ENCODE peak calls at places on chromosomes 2 and 18, in four cellular contexts. One of them, this sample, is unnamed.

GRCh38 chr2:15603044-15603765 is 11.5 kb downstream of the DDX1 start:
- DNase-seq in right cardiac atrium: no peak
- DNase-seq in pancreas: no peak
- DNase-seq in brain microvascular endothelial cell: no peak
- DNase-seq in this sample: no peak

GRCh38 chr2:200028998-200029397 is 73.6 kb downstream of the MAIP1 start:
- DNase-seq in right cardiac atrium: no peak
- DNase-seq in pancreas: no peak
- DNase-seq in brain microvascular endothelial cell: no peak
- DNase-seq in this sample: no peak

GRCh38 chr2:104864751-104865470 is 11.0 kb downstream of the POU3F3 start:
- DNase-seq in right cardiac atrium: no peak
- DNase-seq in pancreas: no peak
- DNase-seq in brain microvascular endothelial cell: no peak
- DNase-seq in this sample: no peak

GRCh38 chr2:239057533-239057932 is 209.6 kb downstream of the TWIST2 start:
- DNase-seq in right cardiac atrium: no peak
- DNase-seq in pancreas: no peak
- DNase-seq in brain microvascular endothelial cell: peak
- DNase-seq in this sample: no peak

GRCh38 chr2:182672471-182673165 is 43.4 kb upstream of the DNAJC10 start:
- DNase-seq in right cardiac atrium: no peak
- DNase-seq in pancreas: no peak
- DNase-seq in brain microvascular endothelial cell: peak
- DNase-seq in this sample: no peak

GRCh38 chr2:73214120-73215035 is at the start of gene SMYD5:
- DNase-seq in right cardiac atrium: peak
- DNase-seq in pancreas: peak
- DNase-seq in brain microvascular endothelial cell: peak
- DNase-seq in this sample: peak

GRCh38 chr2:170660406-170660805 is 54.7 kb upstream of the SP5 start:
- DNase-seq in right cardiac atrium: no peak
- DNase-seq in pancreas: peak
- DNase-seq in brain microvascular endothelial cell: peak
- DNase-seq in this sample: no peak

GRCh38 chr2:16223071-16223470 is 282.7 kb downstream of the MYCN start:
- DNase-seq in right cardiac atrium: no peak
- DNase-seq in pancreas: no peak
- DNase-seq in brain microvascular endothelial cell: no peak
- DNase-seq in this sample: no peak

GRCh38 chr2:217228732-217229131 is 368.9 kb upstream of the TNP1 start:
- DNase-seq in right cardiac atrium: no peak
- DNase-seq in pancreas: no peak
- DNase-seq in brain microvascular endothelial cell: no peak
- DNase-seq in this sample: no peak

GRCh38 chr2:157182834-157183396 is 74.6 kb upstream of the GALNT5 start:
- DNase-seq in right cardiac atrium: no peak
- DNase-seq in pancreas: no peak
- DNase-seq in brain microvascular endothelial cell: peak
- DNase-seq in this sample: no peak

GRCh38 chr2:177332041-177332991 is 60.3 kb upstream of the AGPS start:
- DNase-seq in right cardiac atrium: peak
- DNase-seq in pancreas: peak
- DNase-seq in brain microvascular endothelial cell: peak
- DNase-seq in this sample: peak

GRCh38 chr2:81136296-81136695 is 831.7 kb upstream of the LRRTM1 start:
- DNase-seq in right cardiac atrium: no peak
- DNase-seq in pancreas: no peak
- DNase-seq in brain microvascular endothelial cell: no peak
- DNase-seq in this sample: no peak

GRCh38 chr18:75110846-75111415 is 98.0 kb downstream of the PTGR3 start:
- DNase-seq in right cardiac atrium: no peak
- DNase-seq in pancreas: no peak
- DNase-seq in brain microvascular endothelial cell: no peak
- DNase-seq in this sample: no peak

GRCh38 chr2:239528883-239529282 is 128.1 kb upstream of the HDAC4 start:
- DNase-seq in right cardiac atrium: no peak
- DNase-seq in pancreas: no peak
- DNase-seq in brain microvascular endothelial cell: no peak
- DNase-seq in this sample: no peak

GRCh38 chr2:216694201-216694825 is 1.0 kb downstream of the IGFBP5 start:
- DNase-seq in right cardiac atrium: peak
- DNase-seq in pancreas: peak
- DNase-seq in brain microvascular endothelial cell: peak
- DNase-seq in this sample: peak

GRCh38 chr18:49980869-49981268 is 167.5 kb upstream of the ACAA2 start:
- DNase-seq in right cardiac atrium: no peak
- DNase-seq in pancreas: no peak
- DNase-seq in brain microvascular endothelial cell: no peak
- DNase-seq in this sample: no peak

GRCh38 chr2:202842690-202843089 is 28.9 kb downstream of the ICA1L start:
- DNase-seq in right cardiac atrium: no peak
- DNase-seq in pancreas: no peak
- DNase-seq in brain microvascular endothelial cell: no peak
- DNase-seq in this sample: no peak

GRCh38 chr2:172540421-172540820 is 15.5 kb upstream of the PDK1 start:
- DNase-seq in right cardiac atrium: no peak
- DNase-seq in pancreas: no peak
- DNase-seq in brain microvascular endothelial cell: no peak
- DNase-seq in this sample: no peak

GRCh38 chr18:8699948-8700347 is 5.4 kb upstream of the MTCL1 start:
- DNase-seq in right cardiac atrium: no peak
- DNase-seq in pancreas: no peak
- DNase-seq in brain microvascular endothelial cell: no peak
- DNase-seq in this sample: peak

GRCh38 chr2:235570256-235570655 is 76.4 kb downstream of the AGAP1 start:
- DNase-seq in right cardiac atrium: no peak
- DNase-seq in pancreas: no peak
- DNase-seq in brain microvascular endothelial cell: no peak
- DNase-seq in this sample: no peak

This sample was measured in adrenal gland.